ENCODE peak calls at places on chromosomes 11 and 22, in eight cellular contexts. H, U, F, D, W, K, Z and I are unnamed samples.

GRCh38 chr11:121687961-121688566 is 235.3 kb upstream of the SORL1-AS1 start:
- DNase-seq in H (no peak), U (no peak), F (peak), D (no peak), W (no peak), K (no peak), Z (no peak), I (no peak)

GRCh38 chr11:10450451-10451398 is 4.3 kb upstream of the AMPD3 start:
- DNase-seq in H (no peak), U (no peak), F (peak), D (peak), W (peak), K (no peak), Z (peak), I (peak)

GRCh38 chr11:61828629-61829407 is 718 bp downstream of the FADS2 start:
- DNase-seq in H (no peak), U (peak), F (no peak), D (no peak), W (peak), K (no peak), Z (no peak), I (peak)

GRCh38 chr22:23386245-23386631 is 193.9 kb downstream of the IGLL1 start:
- DNase-seq in H (no peak), U (no peak), F (no peak), D (no peak), W (no peak), K (no peak), Z (no peak), I (no peak)

GRCh38 chr22:28903080-28903479 is 19.7 kb downstream of the ZNRF3 start:
- DNase-seq in H (no peak), U (no peak), F (no peak), D (no peak), W (no peak), K (no peak), Z (no peak), I (peak)

GRCh38 chr11:12234216-12234615 is 123.8 kb downstream of the MICAL2 start:
- DNase-seq in H (no peak), U (no peak), F (no peak), D (no peak), W (no peak), K (no peak), Z (no peak), I (no peak)

GRCh38 chr11:6565325-6565724 is 38.1 kb downstream of the RRP8 start:
- DNase-seq in H (no peak), U (no peak), F (no peak), D (no peak), W (no peak), K (no peak), Z (no peak), I (no peak)

GRCh38 chr22:50327711-50328019 is 853 bp upstream of the DENND6B start:
- DNase-seq in H (no peak), U (no peak), F (no peak), D (no peak), W (no peak), K (no peak), Z (no peak), I (no peak)

GRCh38 chr22:17260950-17261349 is 41.7 kb upstream of the ADA2 start:
- DNase-seq in H (no peak), U (no peak), F (no peak), D (no peak), W (no peak), K (no peak), Z (no peak), I (no peak)

GRCh38 chr11:12276831-12277475 is 100.4 kb upstream of the PARVA start:
- DNase-seq in H (no peak), U (no peak), F (no peak), D (no peak), W (no peak), K (no peak), Z (no peak), I (no peak)

GRCh38 chr11:73995731-73996130 is 13.1 kb upstream of the UCP2 start:
- DNase-seq in H (no peak), U (peak), F (no peak), D (no peak), W (no peak), K (no peak), Z (no peak), I (no peak)

GRCh38 chr11:61293869-61294716 is 1.0 kb downstream of the VWCE start:
- DNase-seq in H (no peak), U (peak), F (no peak), D (peak), W (peak), K (peak), Z (no peak), I (no peak)

GRCh38 chr11:4448995-4449394 is at the start of gene OR52K2:
- DNase-seq in H (no peak), U (no peak), F (no peak), D (no peak), W (no peak), K (no peak), Z (no peak), I (no peak)

GRCh38 chr11:57493507-57494503 is 21.7 kb downstream of the SLC43A1 start:
- DNase-seq in H (peak), U (peak), F (peak), D (peak), W (peak), K (no peak), Z (peak), I (peak)

GRCh38 chr11:117220999-117221774 is 10.7 kb downstream of the PCSK7 start:
- DNase-seq in H (no peak), U (no peak), F (no peak), D (no peak), W (no peak), K (no peak), Z (no peak), I (no peak)

GRCh38 chr22:46290121-46290842 is 6.4 kb upstream of the GTSE1 start:
- DNase-seq in H (no peak), U (no peak), F (no peak), D (no peak), W (no peak), K (no peak), Z (no peak), I (no peak)

GRCh38 chr11:13446444-13446843 is 16.6 kb downstream of the BTBD10 start:
- DNase-seq in H (no peak), U (no peak), F (no peak), D (no peak), W (no peak), K (peak), Z (no peak), I (no peak)

GRCh38 chr11:61935861-61936260 is 14.3 kb upstream of the BEST1 start:
- DNase-seq in H (no peak), U (no peak), F (no peak), D (no peak), W (no peak), K (no peak), Z (no peak), I (no peak)

GRCh38 chr11:3022300-3022967 is 30.3 kb upstream of the NAP1L4 start:
- DNase-seq in H (no peak), U (peak), F (no peak), D (no peak), W (no peak), K (peak), Z (no peak), I (no peak)

GRCh38 chr11:78094250-78094649 is 14.6 kb upstream of the NDUFC2 start:
- DNase-seq in H (no peak), U (no peak), F (no peak), D (no peak), W (no peak), K (no peak), Z (no peak), I (no peak)

GRCh38 chr11:3129591-3130268 is 35.4 kb downstream of the OSBPL5 start:
- DNase-seq in H (no peak), U (no peak), F (no peak), D (no peak), W (no peak), K (no peak), Z (no peak), I (no peak)

GRCh38 chr11:20158597-20159257 is 1.5 kb downstream of the DBX1 start:
- DNase-seq in H (no peak), U (no peak), F (no peak), D (peak), W (peak), K (peak), Z (no peak), I (no peak)

GRCh38 chr22:31088233-31088986 is 7.3 kb downstream of the SMTN start:
- DNase-seq in H (no peak), U (no peak), F (no peak), D (no peak), W (no peak), K (no peak), Z (no peak), I (no peak)

GRCh38 chr11:113350646-113351045 is 36.3 kb downstream of the TTC12 start:
- DNase-seq in H (no peak), U (no peak), F (no peak), D (no peak), W (no peak), K (no peak), Z (no peak), I (no peak)

GRCh38 chr11:92249156-92249753 is 24.6 kb downstream of the FAT3 start:
- DNase-seq in H (no peak), U (no peak), F (no peak), D (no peak), W (no peak), K (no peak), Z (no peak), I (no peak)

GRCh38 chr11:67265633-67266423 is 445 bp upstream of the GRK2 start:
- DNase-seq in H (peak), U (peak), F (no peak), D (peak), W (peak), K (no peak), Z (no peak), I (peak)

GRCh38 chr11:93537767-93538261 is 5.4 kb downstream of the SMCO4 start:
- DNase-seq in H (no peak), U (no peak), F (no peak), D (no peak), W (peak), K (no peak), Z (no peak), I (no peak)

GRCh38 chr11:6925636-6926207 is 504 bp upstream of the ZNF215 start:
- DNase-seq in H (no peak), U (peak), F (no peak), D (no peak), W (no peak), K (no peak), Z (peak), I (peak)

GRCh38 chr22:46748948-46749681 is 11.1 kb upstream of the CERK start:
- DNase-seq in H (peak), U (no peak), F (no peak), D (no peak), W (no peak), K (no peak), Z (no peak), I (no peak)

GRCh38 chr11:116835042-116835772 is 2.2 kb downstream of the APOA1 start:
- DNase-seq in H (no peak), U (no peak), F (no peak), D (no peak), W (no peak), K (no peak), Z (no peak), I (no peak)

GRCh38 chr11:75771646-75772410 is 3.2 kb downstream of the DGAT2 start:
- DNase-seq in H (no peak), U (no peak), F (no peak), D (no peak), W (no peak), K (peak), Z (no peak), I (no peak)

GRCh38 chr22:19178659-19179471 is at the start of gene SLC25A1:
- DNase-seq in H (no peak), U (peak), F (peak), D (peak), W (peak), K (peak), Z (peak), I (peak)

GRCh38 chr11:111308140-111308539 is 9.8 kb downstream of the POU2AF3 start:
- DNase-seq in H (no peak), U (no peak), F (no peak), D (no peak), W (peak), K (no peak), Z (no peak), I (peak)

GRCh38 chr11:73980001-73980960 is 2.4 kb downstream of the UCP2 start:
- DNase-seq in H (peak), U (peak), F (no peak), D (no peak), W (no peak), K (no peak), Z (no peak), I (peak)

GRCh38 chr22:24230911-24231656 is 13.8 kb downstream of the GGT5 start:
- DNase-seq in H (peak), U (peak), F (no peak), D (no peak), W (peak), K (no peak), Z (no peak), I (peak)

GRCh38 chr22:41445171-41446056 is 1.2 kb downstream of the TOB2 start:
- DNase-seq in H (no peak), U (peak), F (no peak), D (no peak), W (no peak), K (no peak), Z (no peak), I (peak)

GRCh38 chr11:129644326-129644725 is 171.3 kb upstream of the TMEM45B start:
- DNase-seq in H (no peak), U (no peak), F (no peak), D (no peak), W (no peak), K (no peak), Z (no peak), I (no peak)

GRCh38 chr11:65204646-65205601 is 23.2 kb downstream of the CAPN1 start:
- DNase-seq in H (no peak), U (peak), F (no peak), D (peak), W (peak), K (peak), Z (no peak), I (no peak)